ENCODE peak calls at places on chromosome 5, in ten cellular contexts. J is foreskin fibroblast, A is epithelial cell of esophagus, T is spleen, F is osteocyte, O is lower leg skin, Q is AG04450, I is GM12865, D is AG09309, C is adrenal gland. P is an unnamed sample.

GRCh38 chr5:151215546-151215880 is 8.4 kb downstream of the CCDC69 start:
- DNase-seq in J (no peak), A (no peak), T (no peak), F (no peak), O (peak), Q (no peak), I (no peak), D (no peak), C (no peak), P (no peak)

GRCh38 chr5:154405078-154405792 is 40.6 kb upstream of the SAP30L start:
- DNase-seq in J (peak), A (peak), T (peak), F (peak), O (peak), Q (peak), I (peak), D (no peak), C (peak), P (peak)

GRCh38 chr5:150153957-150154617 is 1.6 kb downstream of the PDGFRB start:
- DNase-seq in J (peak), A (no peak), T (no peak), F (no peak), O (no peak), Q (no peak), I (peak), D (no peak), C (no peak), P (no peak)

GRCh38 chr5:76838481-76839261 is 11.1 kb upstream of the S100Z start:
- DNase-seq in J (peak), A (no peak), T (no peak), F (no peak), O (peak), Q (no peak), I (no peak), D (no peak), C (no peak), P (no peak)

GRCh38 chr5:142655339-142656267 is 30.3 kb downstream of the FGF1 start:
- DNase-seq in J (peak), A (peak), T (peak), F (peak), O (peak), Q (peak), I (peak), D (peak), C (peak), P (peak)

GRCh38 chr5:36521219-36521618 is 85.2 kb upstream of the SLC1A3 start:
- DNase-seq in J (no peak), A (no peak), T (no peak), F (no peak), O (no peak), Q (no peak), I (no peak), D (no peak), C (no peak), P (no peak)

GRCh38 chr5:134600600-134600999 is 32.0 kb downstream of the SAR1B start:
- DNase-seq in J (peak), A (peak), T (no peak), F (no peak), O (no peak), Q (peak), I (no peak), D (peak), C (no peak), P (no peak)

GRCh38 chr5:54514269-54514668 is 3.3 kb upstream of the SNX18 start:
- DNase-seq in J (no peak), A (no peak), T (no peak), F (no peak), O (no peak), Q (no peak), I (no peak), D (no peak), C (no peak), P (no peak)

GRCh38 chr5:94508421-94509148 is 109.8 kb downstream of the KIAA0825 start:
- DNase-seq in J (no peak), A (no peak), T (no peak), F (no peak), O (no peak), Q (no peak), I (no peak), D (no peak), C (no peak), P (no peak)

GRCh38 chr5:60507687-60508086 is 192.3 kb downstream of the DEPDC1B start:
- DNase-seq in J (no peak), A (no peak), T (no peak), F (no peak), O (no peak), Q (no peak), I (no peak), D (peak), C (no peak), P (no peak)

GRCh38 chr5:28301676-28302075 is 1263.3 kb upstream of the CDH9 start:
- DNase-seq in J (peak), A (peak), T (no peak), F (no peak), O (no peak), Q (no peak), I (no peak), D (no peak), C (peak), P (no peak)

GRCh38 chr5:131393498-131393968 is 129.7 kb downstream of the CDC42SE2 start:
- DNase-seq in J (no peak), A (no peak), T (no peak), F (no peak), O (no peak), Q (no peak), I (no peak), D (no peak), C (no peak), P (no peak)

GRCh38 chr5:68962632-68963484 is 131.0 kb upstream of the SLC30A5 start:
- DNase-seq in J (peak), A (peak), T (no peak), F (no peak), O (peak), Q (peak), I (peak), D (peak), C (peak), P (peak)

GRCh38 chr5:150544606-150545219 is 36.8 kb downstream of the NDST1 start:
- DNase-seq in J (peak), A (peak), T (peak), F (no peak), O (peak), Q (no peak), I (peak), D (no peak), C (peak), P (peak)

GRCh38 chr5:57327934-57328333 is 154.1 kb downstream of the GPBP1 start:
- DNase-seq in J (peak), A (peak), T (no peak), F (no peak), O (no peak), Q (no peak), I (no peak), D (no peak), C (no peak), P (no peak)

GRCh38 chr5:39995990-39996389 is 571.2 kb upstream of the DAB2 start:
- DNase-seq in J (no peak), A (peak), T (no peak), F (no peak), O (no peak), Q (no peak), I (no peak), D (no peak), C (no peak), P (no peak)

GRCh38 chr5:13735686-13736085 is 208.8 kb downstream of the DNAH5 start:
- DNase-seq in J (no peak), A (no peak), T (no peak), F (no peak), O (no peak), Q (no peak), I (no peak), D (no peak), C (no peak), P (no peak)

GRCh38 chr5:16446993-16447392 is 18.6 kb downstream of the ZNF622 start:
- DNase-seq in J (no peak), A (no peak), T (no peak), F (no peak), O (no peak), Q (no peak), I (no peak), D (no peak), C (no peak), P (no peak)

GRCh38 chr5:55925677-55926076 is 69.1 kb downstream of the IL6ST start:
- DNase-seq in J (no peak), A (no peak), T (no peak), F (no peak), O (no peak), Q (no peak), I (no peak), D (no peak), C (no peak), P (no peak)

GRCh38 chr5:180938294-180938693 is 39.3 kb downstream of the BTNL8 start:
- DNase-seq in J (no peak), A (no peak), T (no peak), F (no peak), O (no peak), Q (no peak), I (no peak), D (no peak), C (no peak), P (no peak)

GRCh38 chr5:51651889-51652288 is 268.6 kb downstream of the ISL1 start:
- DNase-seq in J (no peak), A (peak), T (no peak), F (no peak), O (no peak), Q (no peak), I (no peak), D (no peak), C (no peak), P (no peak)

GRCh38 chr5:59184769-59185168 is 601.9 kb downstream of the RAB3C start:
- DNase-seq in J (no peak), A (no peak), T (no peak), F (no peak), O (no peak), Q (no peak), I (no peak), D (no peak), C (no peak), P (no peak)

GRCh38 chr5:50697739-50698138 is 31.3 kb downstream of the PARP8 start:
- DNase-seq in J (no peak), A (no peak), T (no peak), F (no peak), O (no peak), Q (no peak), I (peak), D (no peak), C (no peak), P (no peak)

GRCh38 chr5:119019431-119020348 is 31.3 kb upstream of the DTWD2 start:
- DNase-seq in J (no peak), A (peak), T (no peak), F (no peak), O (no peak), Q (no peak), I (no peak), D (no peak), C (no peak), P (no peak)

GRCh38 chr5:76691470-76692273 is 24.3 kb upstream of the F2R start:
- DNase-seq in J (peak), A (no peak), T (no peak), F (no peak), O (no peak), Q (no peak), I (peak), D (no peak), C (peak), P (no peak)

GRCh38 chr5:168947212-168947868 is 353.6 kb downstream of the SLIT3 start:
- DNase-seq in J (peak), A (peak), T (no peak), F (no peak), O (no peak), Q (no peak), I (peak), D (no peak), C (peak), P (peak)

GRCh38 chr5:1312206-1312605 is 17.3 kb upstream of the TERT start:
- DNase-seq in J (no peak), A (no peak), T (peak), F (peak), O (peak), Q (no peak), I (no peak), D (no peak), C (no peak), P (no peak)

GRCh38 chr5:107554776-107555424 is 115.8 kb downstream of the EFNA5 start:
- DNase-seq in J (no peak), A (no peak), T (no peak), F (no peak), O (no peak), Q (no peak), I (peak), D (no peak), C (no peak), P (no peak)

GRCh38 chr5:135031813-135032612 is 2.0 kb downstream of the PITX1 start:
- DNase-seq in J (no peak), A (no peak), T (no peak), F (no peak), O (no peak), Q (no peak), I (no peak), D (no peak), C (no peak), P (no peak)

GRCh38 chr5:34447424-34447823 is 208.7 kb upstream of the RAI14 start:
- DNase-seq in J (no peak), A (no peak), T (no peak), F (no peak), O (no peak), Q (no peak), I (no peak), D (no peak), C (no peak), P (no peak)

GRCh38 chr5:170612256-170612656 is 108.4 kb downstream of the KCNIP1 start:
- DNase-seq in J (no peak), A (no peak), T (peak), F (no peak), O (no peak), Q (no peak), I (no peak), D (no peak), C (no peak), P (peak)

GRCh38 chr5:139637438-139638089 is 10.6 kb upstream of the CXXC5 start:
- DNase-seq in J (peak), A (peak), T (peak), F (peak), O (peak), Q (no peak), I (peak), D (no peak), C (peak), P (peak)

GRCh38 chr5:157024213-157024959 is 34.5 kb downstream of the HAVCR1 start:
- DNase-seq in J (no peak), A (no peak), T (no peak), F (no peak), O (no peak), Q (no peak), I (no peak), D (no peak), C (no peak), P (no peak)

GRCh38 chr5:157030692-157031091 is 28.2 kb downstream of the HAVCR1 start:
- DNase-seq in J (no peak), A (no peak), T (no peak), F (no peak), O (no peak), Q (no peak), I (no peak), D (no peak), C (no peak), P (no peak)

GRCh38 chr5:157025093-157025698 is 33.7 kb downstream of the HAVCR1 start:
- DNase-seq in J (no peak), A (no peak), T (no peak), F (no peak), O (no peak), Q (no peak), I (peak), D (no peak), C (no peak), P (no peak)

GRCh38 chr5:157029457-157029856 is 29.5 kb downstream of the HAVCR1 start:
- DNase-seq in J (no peak), A (no peak), T (no peak), F (no peak), O (no peak), Q (no peak), I (peak), D (no peak), C (no peak), P (no peak)

DNA sequence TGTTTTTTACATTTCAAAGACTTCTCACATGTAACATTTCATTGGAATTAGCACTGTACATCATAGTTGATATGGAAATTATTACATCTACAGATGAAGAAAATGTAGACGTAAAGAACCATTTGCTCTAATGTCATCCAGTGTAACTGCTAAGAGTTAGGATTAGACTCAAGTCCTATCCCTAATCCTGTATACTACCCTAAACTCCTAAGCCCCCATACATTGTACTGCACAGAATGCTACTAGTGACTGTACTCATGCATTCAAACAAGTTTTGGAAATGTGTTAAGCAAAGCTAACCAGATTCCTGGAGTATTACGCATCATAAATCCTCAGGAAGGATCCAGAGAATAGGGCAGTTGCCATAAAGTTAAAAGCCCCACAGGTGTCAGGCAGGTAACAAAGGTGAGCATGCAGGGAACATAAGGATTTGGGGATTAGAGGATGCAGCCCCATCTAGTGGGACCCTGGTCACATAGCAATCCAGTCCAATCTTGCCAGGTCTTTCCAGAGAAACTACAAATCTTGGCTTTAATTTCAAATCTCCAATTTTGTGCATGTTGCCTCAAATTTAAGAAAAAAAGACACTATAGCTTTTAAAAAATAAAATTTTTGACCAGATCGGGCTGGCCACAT is 32.0 kb downstream of the HAVCR1 start:
- DNase-seq in J (no peak), A (peak), T (no peak), F (no peak), O (no peak), Q (no peak), I (peak), D (no peak), C (no peak), P (peak)
- TF ChIP-seq CTCF in J (peak), A (peak), T (no peak), F (peak), O (no peak), Q (peak), I (peak), D (peak), C (peak), P (peak)

GRCh38 chr5:158955636-158956035 is 144.1 kb downstream of the EBF1 start:
- DNase-seq in J (no peak), A (no peak), T (no peak), F (no peak), O (no peak), Q (no peak), I (peak), D (no peak), C (no peak), P (no peak)
- TF ChIP-seq CTCF in J (no peak), A (no peak), T (no peak), F (no peak), O (no peak), Q (no peak), I (no peak), D (no peak), C (no peak), P (no peak)

DNA sequence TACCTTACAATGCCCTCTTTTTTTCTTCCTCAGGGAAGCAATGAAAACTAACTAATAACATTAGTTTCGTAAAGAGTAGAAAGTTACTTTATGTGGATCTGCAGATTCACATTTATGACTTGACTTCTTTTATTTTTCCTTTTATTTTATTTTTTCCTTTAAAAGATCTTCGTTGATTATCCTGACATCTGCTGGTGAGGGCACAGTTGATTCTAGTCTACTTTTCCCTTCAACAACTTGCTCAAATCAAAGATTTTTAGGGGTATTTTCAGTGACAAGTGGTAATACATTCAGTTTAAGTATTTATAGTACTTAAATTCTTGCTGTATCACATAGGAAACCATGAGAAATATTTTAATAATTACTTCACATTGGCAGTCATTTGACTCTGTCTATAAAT is 4.9 kb downstream of the EDIL3 start:
- DNase-seq in J (no peak), A (no peak), T (no peak), F (no peak), O (no peak), Q (no peak), I (no peak), D (no peak), C (no peak), P (no peak)
- TF ChIP-seq CTCF in J (no peak), A (no peak), T (no peak), F (peak), O (no peak), Q (peak), I (no peak), D (peak), C (no peak), P (no peak)

GRCh38 chr5:128966375-128966774 is 1.1 kb downstream of the SLC27A6 start:
- DNase-seq in J (no peak), A (no peak), T (peak), F (no peak), O (no peak), Q (no peak), I (no peak), D (no peak), C (no peak), P (no peak)
- TF ChIP-seq CTCF in J (no peak), A (no peak), T (no peak), F (no peak), O (no peak), Q (no peak), I (no peak), D (no peak), C (no peak), P (peak)

DNA sequence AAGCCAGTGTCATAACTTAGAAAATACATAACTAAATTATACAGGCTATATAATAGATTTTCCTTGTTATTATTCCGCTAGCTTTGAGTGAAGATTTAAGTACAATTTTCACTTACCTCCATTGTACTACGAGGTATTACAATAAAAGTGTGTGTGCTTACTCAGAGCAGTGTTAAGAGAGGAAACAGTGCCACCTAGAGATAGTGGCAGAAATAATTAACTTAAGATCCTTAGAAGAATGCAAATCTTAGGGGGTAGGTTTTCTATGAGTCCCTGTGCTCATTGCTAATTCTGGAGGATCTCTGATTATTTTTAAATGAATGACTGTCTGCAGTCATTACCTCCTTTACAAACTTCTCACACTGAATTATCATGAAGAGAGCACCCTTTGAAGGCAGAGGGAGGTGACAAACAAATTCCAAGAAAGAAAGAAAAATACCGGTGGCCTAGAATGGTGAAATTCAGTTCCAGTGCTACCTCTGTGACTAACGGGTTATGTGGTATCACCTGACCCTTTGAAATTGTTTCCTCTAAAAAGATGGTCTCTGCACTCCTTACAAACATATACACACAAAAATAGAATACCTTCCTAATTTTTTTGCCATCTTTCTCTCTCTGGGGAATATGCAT is 379.8 kb downstream of the TRIM36 start:
- DNase-seq in J (no peak), A (peak), T (no peak), F (no peak), O (no peak), Q (no peak), I (peak), D (no peak), C (no peak), P (no peak)
- TF ChIP-seq CTCF in J (peak), A (peak), T (no peak), F (peak), O (no peak), Q (no peak), I (peak), D (no peak), C (peak), P (peak)

DNA sequence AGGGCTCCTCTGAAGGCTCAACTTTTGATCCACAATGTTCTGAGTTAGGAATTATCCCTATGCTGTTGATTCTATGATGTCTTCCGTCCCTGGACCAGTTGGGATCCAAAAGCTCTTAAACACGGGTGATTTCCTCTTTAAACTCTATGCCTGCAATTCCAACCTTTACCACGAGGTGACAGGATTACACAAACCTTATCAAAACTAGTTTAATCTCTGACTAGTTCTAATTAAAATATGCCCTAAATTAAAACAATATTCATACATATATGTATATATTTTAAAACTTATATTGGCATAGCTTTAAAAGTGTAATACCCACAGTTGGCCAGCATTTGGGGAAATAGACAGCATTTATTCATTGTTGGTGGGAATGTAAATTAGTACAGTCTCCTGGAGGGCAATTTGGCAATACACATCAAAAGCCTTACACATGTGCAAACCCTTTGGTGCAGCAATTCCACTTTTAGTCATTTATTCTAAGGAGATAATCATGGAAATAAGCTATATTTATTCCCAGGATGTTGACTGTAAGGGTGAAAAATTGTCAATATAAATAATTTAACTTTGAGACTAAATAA is 51.6 kb upstream of the PHYKPL start:
- DNase-seq in J (no peak), A (peak), T (no peak), F (no peak), O (no peak), Q (no peak), I (peak), D (no peak), C (no peak), P (no peak)
- TF ChIP-seq CTCF in J (peak), A (peak), T (peak), F (peak), O (no peak), Q (peak), I (peak), D (peak), C (peak), P (no peak)

P was measured in H1.